ENCODE peak calls at places on chromosomes 2 and 18, in seven cellular contexts. One of them, this sample, is unnamed.

GRCh38 chr2:16072638-16073290 is 132.4 kb downstream of the MYCN start:
- DNase-seq in HT-29: no peak
- DNase-seq in lower lobe of right lung: no peak
- DNase-seq in endothelial cell: no peak
- DNase-seq in HEK293T: no peak
- DNase-seq in HAP-1: no peak
- DNase-seq in SK-N-SH: no peak
- DNase-seq in this sample: no peak

GRCh38 chr18:46950064-46950656 is 32.8 kb downstream of the KATNAL2 start:
- DNase-seq in lower lobe of right lung: no peak
- DNase-seq in HEK293T: peak
- DNase-seq in SK-N-SH: peak
- DNase-seq in HAP-1: no peak
- DNase-seq in endothelial cell: no peak
- DNase-seq in HT-29: no peak
- DNase-seq in this sample: peak

GRCh38 chr2:238698451-238699306 is 149.2 kb upstream of the TWIST2 start:
- DNase-seq in HAP-1: no peak
- DNase-seq in HT-29: no peak
- DNase-seq in endothelial cell: no peak
- DNase-seq in HEK293T: no peak
- DNase-seq in lower lobe of right lung: no peak
- DNase-seq in SK-N-SH: no peak
- DNase-seq in this sample: no peak

GRCh38 chr2:125526093-125526492 is 1129.9 kb upstream of the GYPC start:
- DNase-seq in HAP-1: no peak
- DNase-seq in endothelial cell: no peak
- DNase-seq in HT-29: no peak
- DNase-seq in lower lobe of right lung: no peak
- DNase-seq in HEK293T: no peak
- DNase-seq in SK-N-SH: no peak
- DNase-seq in this sample: no peak

GRCh38 chr2:72843301-72843700 is 17.5 kb upstream of the EXOC6B start:
- DNase-seq in endothelial cell: no peak
- DNase-seq in HT-29: no peak
- DNase-seq in HEK293T: no peak
- DNase-seq in HAP-1: no peak
- DNase-seq in SK-N-SH: no peak
- DNase-seq in lower lobe of right lung: no peak
- DNase-seq in this sample: no peak

GRCh38 chr2:191786694-191787093 is 60.2 kb downstream of the CAVIN2 start:
- DNase-seq in HAP-1: no peak
- DNase-seq in SK-N-SH: no peak
- DNase-seq in lower lobe of right lung: no peak
- DNase-seq in endothelial cell: no peak
- DNase-seq in HT-29: no peak
- DNase-seq in HEK293T: no peak
- DNase-seq in this sample: no peak

GRCh38 chr2:21261591-21261990 is 137.8 kb downstream of the TDRD15 start:
- DNase-seq in HT-29: no peak
- DNase-seq in lower lobe of right lung: no peak
- DNase-seq in endothelial cell: no peak
- DNase-seq in HEK293T: no peak
- DNase-seq in HAP-1: no peak
- DNase-seq in SK-N-SH: no peak
- DNase-seq in this sample: no peak

GRCh38 chr2:203758841-203759691 is 52.6 kb downstream of the CD28 start:
- DNase-seq in HT-29: peak
- DNase-seq in SK-N-SH: no peak
- DNase-seq in endothelial cell: no peak
- DNase-seq in HEK293T: no peak
- DNase-seq in HAP-1: no peak
- DNase-seq in lower lobe of right lung: no peak
- DNase-seq in this sample: peak

GRCh38 chr2:221896505-221897151 is 324.5 kb upstream of the EPHA4 start:
- DNase-seq in HT-29: no peak
- DNase-seq in HEK293T: no peak
- DNase-seq in SK-N-SH: no peak
- DNase-seq in HAP-1: no peak
- DNase-seq in endothelial cell: no peak
- DNase-seq in lower lobe of right lung: no peak
- DNase-seq in this sample: peak

GRCh38 chr2:74010087-74010541 is 25.4 kb downstream of the TET3 start:
- DNase-seq in HEK293T: no peak
- DNase-seq in HT-29: peak
- DNase-seq in endothelial cell: no peak
- DNase-seq in lower lobe of right lung: peak
- DNase-seq in HAP-1: no peak
- DNase-seq in SK-N-SH: peak
- DNase-seq in this sample: no peak

GRCh38 chr2:235553696-235554100 is 59.9 kb downstream of the AGAP1 start:
- DNase-seq in endothelial cell: no peak
- DNase-seq in HT-29: no peak
- DNase-seq in SK-N-SH: no peak
- DNase-seq in lower lobe of right lung: peak
- DNase-seq in HAP-1: no peak
- DNase-seq in HEK293T: no peak
- DNase-seq in this sample: no peak

GRCh38 chr2:74250189-74250631 is 51.8 kb downstream of the MTHFD2 start:
- DNase-seq in lower lobe of right lung: peak
- DNase-seq in HT-29: peak
- DNase-seq in HEK293T: peak
- DNase-seq in SK-N-SH: peak
- DNase-seq in endothelial cell: peak
- DNase-seq in HAP-1: peak
- DNase-seq in this sample: peak

GRCh38 chr18:9615973-9616559 is 1.7 kb upstream of the PPP4R1 start:
- DNase-seq in HT-29: no peak
- DNase-seq in HAP-1: no peak
- DNase-seq in lower lobe of right lung: no peak
- DNase-seq in endothelial cell: no peak
- DNase-seq in HEK293T: no peak
- DNase-seq in SK-N-SH: no peak
- DNase-seq in this sample: peak

GRCh38 chr2:129758461-129759185 is 220.8 kb upstream of the RAB6C start:
- DNase-seq in SK-N-SH: peak
- DNase-seq in HEK293T: no peak
- DNase-seq in endothelial cell: no peak
- DNase-seq in HT-29: no peak
- DNase-seq in HAP-1: peak
- DNase-seq in lower lobe of right lung: peak
- DNase-seq in this sample: no peak

GRCh38 chr2:218093879-218094278 is 24.8 kb downstream of the RUFY4 start:
- DNase-seq in endothelial cell: no peak
- DNase-seq in HT-29: no peak
- DNase-seq in HAP-1: no peak
- DNase-seq in lower lobe of right lung: no peak
- DNase-seq in SK-N-SH: no peak
- DNase-seq in HEK293T: no peak
- DNase-seq in this sample: no peak

GRCh38 chr2:10931710-10932255 is 20.0 kb downstream of the KCNF1 start:
- DNase-seq in HT-29: no peak
- DNase-seq in lower lobe of right lung: no peak
- DNase-seq in HAP-1: no peak
- DNase-seq in endothelial cell: no peak
- DNase-seq in HEK293T: no peak
- DNase-seq in SK-N-SH: no peak
- DNase-seq in this sample: peak

GRCh38 chr2:235511187-235511661 is 17.4 kb downstream of the AGAP1 start:
- DNase-seq in endothelial cell: no peak
- DNase-seq in SK-N-SH: no peak
- DNase-seq in HT-29: peak
- DNase-seq in lower lobe of right lung: peak
- DNase-seq in HAP-1: no peak
- DNase-seq in HEK293T: no peak
- DNase-seq in this sample: peak

GRCh38 chr2:194559964-194560363 is 1097.1 kb upstream of the SLC39A10 start:
- DNase-seq in HT-29: no peak
- DNase-seq in lower lobe of right lung: no peak
- DNase-seq in HAP-1: no peak
- DNase-seq in HEK293T: no peak
- DNase-seq in SK-N-SH: no peak
- DNase-seq in endothelial cell: no peak
- DNase-seq in this sample: no peak

GRCh38 chr2:75595541-75596395 is 35.0 kb upstream of the EVA1A start:
- DNase-seq in HT-29: no peak
- DNase-seq in SK-N-SH: no peak
- DNase-seq in HAP-1: no peak
- DNase-seq in HEK293T: no peak
- DNase-seq in lower lobe of right lung: no peak
- DNase-seq in endothelial cell: no peak
- DNase-seq in this sample: peak

This sample was measured in ELR.